ENCODE peak calls at places on chromosomes 11 and 22, in ten cellular contexts. Z, S, N, Q, U, X, M, K, R and V are unnamed samples.

GRCh38 chr11:124207102-124207792 is 24.1 kb downstream of the OR10D3 start:
- DNase-seq in Z (no peak), S (no peak), N (no peak), Q (no peak), U (no peak), X (no peak), M (no peak), K (no peak), R (no peak), V (no peak)

GRCh38 chr22:16960220-16960883 is 47.7 kb downstream of the GAB4 start:
- DNase-seq in Z (no peak), S (no peak), N (peak), Q (no peak), U (no peak), X (no peak), M (no peak), K (no peak), R (no peak), V (no peak)

GRCh38 chr22:37951305-37951704 is 2.1 kb downstream of the C22orf23 start:
- DNase-seq in Z (peak), S (peak), N (no peak), Q (no peak), U (no peak), X (no peak), M (peak), K (no peak), R (no peak), V (no peak)

GRCh38 chr11:5736396-5736795 is at the start of gene OR56B1:
- DNase-seq in Z (no peak), S (no peak), N (no peak), Q (no peak), U (no peak), X (no peak), M (peak), K (no peak), R (no peak), V (no peak)

GRCh38 chr11:119567667-119568582 is 145.0 kb upstream of the THY1 start:
- DNase-seq in Z (peak), S (peak), N (peak), Q (no peak), U (peak), X (no peak), M (peak), K (no peak), R (no peak), V (no peak)

GRCh38 chr22:28002863-28003565 is 84.0 kb upstream of the PITPNB start:
- DNase-seq in Z (no peak), S (no peak), N (no peak), Q (no peak), U (no peak), X (no peak), M (no peak), K (no peak), R (no peak), V (no peak)

GRCh38 chr22:36151006-36151595 is 9.5 kb downstream of the APOL3 start:
- DNase-seq in Z (peak), S (peak), N (no peak), Q (no peak), U (no peak), X (no peak), M (no peak), K (no peak), R (no peak), V (no peak)

GRCh38 chr11:38553033-38553432 is 1955.0 kb upstream of the RAG2 start:
- DNase-seq in Z (peak), S (no peak), N (no peak), Q (no peak), U (no peak), X (no peak), M (no peak), K (no peak), R (no peak), V (no peak)

GRCh38 chr11:134338068-134338467 is 6.3 kb downstream of the GLB1L2 start:
- DNase-seq in Z (no peak), S (no peak), N (no peak), Q (no peak), U (no peak), X (no peak), M (no peak), K (no peak), R (no peak), V (no peak)

GRCh38 chr11:10926801-10927200 is 68.9 kb upstream of the ZBED5 start:
- DNase-seq in Z (no peak), S (peak), N (no peak), Q (no peak), U (no peak), X (no peak), M (peak), K (no peak), R (no peak), V (no peak)

GRCh38 chr22:39526736-39527171 is 5.8 kb downstream of the RPS19BP1 start:
- DNase-seq in Z (no peak), S (peak), N (no peak), Q (no peak), U (no peak), X (no peak), M (no peak), K (no peak), R (peak), V (no peak)

GRCh38 chr11:92413757-92414513 is 189.3 kb downstream of the FAT3 start:
- DNase-seq in Z (no peak), S (no peak), N (no peak), Q (no peak), U (no peak), X (no peak), M (no peak), K (no peak), R (no peak), V (no peak)

GRCh38 chr11:14973621-14974020 is 1.5 kb upstream of the CALCA start:
- DNase-seq in Z (peak), S (peak), N (no peak), Q (no peak), U (no peak), X (peak), M (no peak), K (peak), R (no peak), V (peak)

GRCh38 chr22:40401532-40401931 is 31.1 kb downstream of the SGSM3 start:
- DNase-seq in Z (no peak), S (peak), N (no peak), Q (no peak), U (no peak), X (peak), M (no peak), K (peak), R (peak), V (no peak)

GRCh38 chr11:121589946-121590537 is 137.3 kb upstream of the SORL1-AS1 start:
- DNase-seq in Z (no peak), S (no peak), N (no peak), Q (no peak), U (no peak), X (no peak), M (no peak), K (no peak), R (no peak), V (no peak)

GRCh38 chr11:9263840-9264380 is 1.2 kb downstream of the DENND5A start:
- DNase-seq in Z (peak), S (peak), N (peak), Q (no peak), U (no peak), X (peak), M (peak), K (peak), R (peak), V (no peak)

GRCh38 chr11:95699631-95700470 is 89.7 kb downstream of the FAM76B start:
- DNase-seq in Z (peak), S (no peak), N (peak), Q (no peak), U (no peak), X (no peak), M (no peak), K (no peak), R (peak), V (no peak)

GRCh38 chr11:128157423-128158298 is 429.7 kb downstream of the ETS1 start:
- DNase-seq in Z (peak), S (peak), N (peak), Q (peak), U (peak), X (peak), M (peak), K (peak), R (peak), V (no peak)

GRCh38 chr11:105202844-105203548 is 63.4 kb upstream of the CARD18 start:
- DNase-seq in Z (no peak), S (no peak), N (no peak), Q (peak), U (no peak), X (no peak), M (peak), K (no peak), R (no peak), V (no peak)

GRCh38 chr11:5460983-5461621 is 12.0 kb downstream of the OR51I2 start:
- DNase-seq in Z (no peak), S (no peak), N (no peak), Q (no peak), U (no peak), X (no peak), M (no peak), K (no peak), R (no peak), V (no peak)

GRCh38 chr11:36009469-36009868 is 65.6 kb downstream of the LDLRAD3 start:
- DNase-seq in Z (peak), S (peak), N (peak), Q (no peak), U (no peak), X (no peak), M (no peak), K (no peak), R (no peak), V (no peak)